ENCODE peak calls at places on chromosomes 12 and 14, in five cellular contexts. C, T, D, N and W are unnamed samples. For H3K36me3, the result is how much of the 10 kb centered on the place peaks cover.

GRCh38 chr14:24816011-24816928 is 182.3 kb upstream of the GZMB start:
- DNase-seq in C (no peak), T (no peak), D (peak), N (no peak), W (peak)

GRCh38 chr12:78194448-78194847 is 363.8 kb downstream of the NAV3 start:
- DNase-seq in C (no peak), T (no peak), D (no peak), N (no peak), W (peak)

GRCh38 chr12:69984216-69984615 is 159.2 kb downstream of the MYRFL start:
- DNase-seq in C (no peak), T (no peak), D (no peak), N (no peak), W (no peak)

GRCh38 chr14:94539181-94539580 is 22.1 kb upstream of the SERPINA4 start:
- DNase-seq in C (no peak), T (no peak), D (no peak), N (no peak), W (no peak)

GRCh38 chr12:108519558-108519957 is 4.5 kb downstream of the FICD start:
- DNase-seq in C (no peak), T (no peak), D (no peak), N (peak), W (no peak)

GRCh38 chr14:90577661-90578282 is 180.9 kb downstream of the CALM1 start:
- DNase-seq in C (no peak), T (no peak), D (no peak), N (no peak), W (no peak)

GRCh38 chr14:56590535-56590951 is 10.9 kb downstream of the TMEM260 start:
- DNase-seq in C (no peak), T (no peak), D (no peak), N (peak), W (no peak)

GRCh38 chr12:86931714-86932113 is 675.5 kb upstream of the MGAT4C start:
- DNase-seq in C (no peak), T (no peak), D (no peak), N (no peak), W (no peak)

GRCh38 chr14:31510222-31510621 is 22.4 kb upstream of the GPR33 start:
- DNase-seq in C (no peak), T (no peak), D (peak), N (no peak), W (no peak)

GRCh38 chr14:75373616-75374015 is 54.2 kb upstream of the JDP2 start:
- DNase-seq in C (no peak), T (no peak), D (no peak), N (no peak), W (no peak)

GRCh38 chr14:24834951-24835350 is 201.0 kb upstream of the GZMB start:
- DNase-seq in C (no peak), T (no peak), D (no peak), N (no peak), W (no peak)

GRCh38 chr12:105834496-105834895 is 304.3 kb downstream of the NUAK1 start:
- DNase-seq in C (no peak), T (no peak), D (no peak), N (no peak), W (no peak)

GRCh38 chr14:61581955-61582615 is 113.2 kb upstream of the HIF1A start:
- DNase-seq in C (no peak), T (no peak), D (no peak), N (no peak), W (no peak)

GRCh38 chr12:67698711-67699603 is 50.4 kb downstream of the DYRK2 start:
- DNase-seq in C (no peak), T (no peak), D (peak), N (no peak), W (no peak)

GRCh38 chr14:89444536-89445125 is 27.6 kb upstream of the FOXN3 start:
- DNase-seq in C (no peak), T (no peak), D (peak), N (no peak), W (no peak)
- H3K4me3 ChIP-seq in C (no peak), T (no peak), D (no peak), N (no peak), W (no peak)

DNA sequence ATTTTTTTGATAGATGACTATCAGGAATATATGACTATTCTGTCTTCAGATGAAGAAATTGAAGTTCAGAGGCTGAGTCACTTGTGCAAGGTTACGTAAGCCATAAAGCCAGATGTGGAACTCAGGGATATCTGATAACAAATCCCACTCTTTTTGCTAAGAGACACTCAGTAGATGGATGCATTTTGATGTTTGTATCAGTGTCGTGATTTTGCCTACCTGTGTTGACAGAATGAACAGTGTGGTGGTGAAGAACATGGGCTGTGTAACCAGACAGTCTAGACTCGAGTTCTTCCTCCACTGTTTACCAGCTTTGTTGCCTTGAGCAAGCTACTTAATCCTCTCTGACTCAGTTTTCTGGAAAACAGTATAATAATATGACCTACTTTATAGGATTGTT is 93.9 kb downstream of the DAAM1 start:
- DNase-seq in C (no peak), T (no peak), D (no peak), N (no peak), W (no peak)
- H3K36me3 ChIP-seq in C (under half), T (under half), D (under half), N (under half), W (under half)

DNA sequence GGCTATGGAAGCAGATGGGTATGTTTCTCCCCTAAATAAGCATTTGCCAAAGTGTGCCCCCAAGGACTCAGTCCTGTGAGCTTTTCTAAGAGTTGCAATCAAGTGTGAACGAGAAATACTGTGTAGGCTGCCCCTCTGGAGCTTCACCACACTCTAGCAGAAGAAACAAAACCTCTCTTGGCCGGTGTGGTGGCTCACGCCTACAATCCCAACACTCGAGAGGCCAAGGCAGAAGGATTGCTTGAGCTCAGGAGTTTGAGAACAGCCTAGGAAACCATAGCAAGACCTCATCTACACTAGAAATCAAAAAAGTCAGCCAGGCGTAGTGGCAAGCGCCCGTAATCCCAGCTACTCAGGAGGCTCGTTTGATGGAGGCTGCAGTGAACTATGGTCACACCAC is 9.8 kb downstream of the VPS37B start:
- DNase-seq in C (no peak), T (no peak), D (no peak), N (no peak), W (no peak)
- H3K4me3 ChIP-seq in C (no peak), T (no peak), D (no peak), N (no peak), W (no peak)

GRCh38 chr14:23071975-23072539 is 14.7 kb upstream of the CDH24 start:
- DNase-seq in C (no peak), T (no peak), D (peak), N (peak), W (no peak)
- H3K36me3 ChIP-seq in C (half or more), T (under half), D (under half), N (under half), W (under half)

DNA sequence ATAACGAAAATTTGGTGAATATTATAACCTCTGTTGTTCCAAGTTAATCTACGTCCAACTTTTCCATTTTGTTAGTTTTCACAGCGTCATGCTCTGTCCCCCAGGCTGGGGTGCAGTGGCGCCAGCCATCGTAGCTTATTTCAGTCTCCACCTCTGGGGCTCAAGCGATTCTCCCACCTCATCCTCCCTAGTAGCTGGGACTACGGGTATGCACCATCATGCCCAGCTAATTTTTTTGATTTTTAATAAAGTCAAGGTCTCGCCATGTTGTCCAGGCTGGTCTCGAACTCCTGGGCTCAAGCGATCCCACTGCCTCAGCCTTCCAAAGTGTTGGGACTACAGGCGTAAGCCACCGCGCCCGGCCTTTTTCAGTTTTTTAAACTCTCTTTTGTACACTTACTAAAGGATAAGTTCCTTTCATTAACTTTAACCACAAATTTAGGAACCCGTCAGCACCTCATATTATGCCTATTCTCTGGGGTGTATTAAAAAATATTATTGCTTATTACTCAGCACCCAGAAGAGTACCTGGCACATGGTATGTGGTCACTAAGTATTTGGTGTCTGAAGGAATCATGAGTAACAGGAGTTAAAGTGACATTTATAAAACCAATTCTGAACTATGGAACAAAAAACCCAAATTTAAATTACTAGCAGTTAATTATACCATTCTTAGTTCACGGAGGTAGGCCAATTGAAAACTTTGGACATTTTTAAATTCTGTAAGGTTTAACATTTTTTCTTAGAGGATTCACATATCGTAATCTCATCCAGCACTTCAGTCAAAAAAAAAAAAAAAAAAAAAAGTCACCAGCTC is 925 bp upstream of the MIPOL1 start:
- DNase-seq in C (no peak), T (no peak), D (no peak), N (no peak), W (no peak)
- H3K4me3 ChIP-seq in C (no peak), T (peak), D (no peak), N (peak), W (peak)

GRCh38 chr14:100104523-100105300 is 39.5 kb downstream of the EVL start:
- DNase-seq in C (no peak), T (peak), D (no peak), N (no peak), W (no peak)
- H3K36me3 ChIP-seq in C (half or more), T (under half), D (under half), N (under half), W (under half)